ENCODE peak calls at places on chromosomes 16 and 17, in ten cellular contexts. R is GDM1; F is smooth muscle cell of the brain vasculature; L is kidney tubule cell; C is upper lobe of right lung; G is NCI-H1694; U is LoVo; B is prostate gland; A is stromal cell of bone marrow; M is stimulated activated CD8-positive, alpha-beta memory T cell treated with anti-CD3 and anti-CD28 coated beads, Interleukin-4, amount 100 ng/mL, for 4 hours. O is an unnamed sample.

GRCh38 chr17:17151962-17152361 is 54.2 kb downstream of the PLD6 start:
- DNase-seq in R (no peak), F (peak), L (peak), C (peak), G (peak), U (no peak), B (peak), A (peak), M (no peak), O (peak)

GRCh38 chr16:1687427-1688316 is 9.6 kb downstream of the JPT2 start:
- DNase-seq in R (no peak), F (no peak), L (peak), C (no peak), G (no peak), U (no peak), B (no peak), A (no peak), M (no peak), O (no peak)

GRCh38 chr16:24568392-24568791 is 29.0 kb downstream of the RBBP6 start:
- DNase-seq in R (no peak), F (no peak), L (no peak), C (no peak), G (no peak), U (no peak), B (no peak), A (peak), M (no peak), O (no peak)

GRCh38 chr16:81707411-81708321 is 71.4 kb upstream of the PLCG2 start:
- DNase-seq in R (no peak), F (no peak), L (peak), C (peak), G (peak), U (peak), B (no peak), A (peak), M (no peak), O (peak)

GRCh38 chr17:40886090-40886489 is 1.0 kb upstream of the KRT20 start:
- DNase-seq in R (no peak), F (no peak), L (peak), C (no peak), G (no peak), U (peak), B (no peak), A (no peak), M (no peak), O (no peak)

GRCh38 chr17:40604327-40605080 is 39.2 kb upstream of the CCR7 start:
- DNase-seq in R (no peak), F (no peak), L (no peak), C (no peak), G (no peak), U (no peak), B (no peak), A (no peak), M (no peak), O (no peak)

GRCh38 chr16:51592535-51592934 is 441.5 kb upstream of the SALL1 start:
- DNase-seq in R (no peak), F (no peak), L (peak), C (no peak), G (no peak), U (no peak), B (no peak), A (no peak), M (no peak), O (no peak)

GRCh38 chr16:72848759-72849664 is 198.9 kb downstream of the ZFHX3 start:
- DNase-seq in R (no peak), F (peak), L (peak), C (peak), G (peak), U (peak), B (peak), A (peak), M (no peak), O (peak)

GRCh38 chr16:11689031-11689840 is 21.0 kb downstream of the SNN start:
- DNase-seq in R (no peak), F (no peak), L (no peak), C (no peak), G (no peak), U (no peak), B (no peak), A (no peak), M (no peak), O (no peak)

GRCh38 chr16:81469183-81469677 is 24.6 kb downstream of the CMIP start:
- DNase-seq in R (no peak), F (no peak), L (no peak), C (no peak), G (no peak), U (no peak), B (no peak), A (no peak), M (no peak), O (no peak)

GRCh38 chr17:29664743-29665479 is 42.2 kb upstream of the CORO6 start:
- DNase-seq in R (no peak), F (no peak), L (no peak), C (no peak), G (no peak), U (peak), B (no peak), A (peak), M (no peak), O (no peak)

GRCh38 chr17:28078443-28079229 is 36.2 kb downstream of the NLK start:
- DNase-seq in R (no peak), F (no peak), L (no peak), C (no peak), G (no peak), U (no peak), B (no peak), A (no peak), M (no peak), O (no peak)

GRCh38 chr17:40608061-40608581 is 39.5 kb downstream of the SMARCE1 start:
- DNase-seq in R (no peak), F (no peak), L (no peak), C (no peak), G (no peak), U (no peak), B (no peak), A (no peak), M (no peak), O (no peak)

GRCh38 chr17:5194346-5194745 is 2.7 kb upstream of the ZNF594 start:
- DNase-seq in R (no peak), F (no peak), L (no peak), C (no peak), G (no peak), U (no peak), B (no peak), A (no peak), M (no peak), O (no peak)

GRCh38 chr17:43814026-43814425 is 18.9 kb downstream of the MPP3 start:
- DNase-seq in R (no peak), F (no peak), L (no peak), C (no peak), G (no peak), U (no peak), B (no peak), A (no peak), M (no peak), O (no peak)

GRCh38 chr17:75208161-75208560 is 2.7 kb downstream of the NUP85 start:
- DNase-seq in R (no peak), F (no peak), L (no peak), C (no peak), G (no peak), U (no peak), B (no peak), A (no peak), M (no peak), O (no peak)

GRCh38 chr17:48997827-48998556 is 807 bp downstream of the IGF2BP1 start:
- DNase-seq in R (no peak), F (no peak), L (no peak), C (no peak), G (no peak), U (no peak), B (no peak), A (no peak), M (no peak), O (no peak)

GRCh38 chr17:77493238-77493812 is 352.6 kb downstream of the SEC14L1 start:
- DNase-seq in R (no peak), F (no peak), L (no peak), C (no peak), G (no peak), U (no peak), B (no peak), A (no peak), M (no peak), O (peak)

GRCh38 chr17:15963670-15964110 is 18.8 kb downstream of the ADORA2B start:
- DNase-seq in R (no peak), F (no peak), L (peak), C (no peak), G (no peak), U (peak), B (no peak), A (no peak), M (no peak), O (no peak)

GRCh38 chr17:17419621-17420020 is 57.2 kb upstream of the MED9 start:
- DNase-seq in R (no peak), F (no peak), L (no peak), C (peak), G (no peak), U (no peak), B (no peak), A (no peak), M (no peak), O (peak)

GRCh38 chr16:50273382-50273690 is 7.0 kb downstream of the ADCY7 start:
- DNase-seq in R (no peak), F (no peak), L (no peak), C (no peak), G (no peak), U (no peak), B (no peak), A (no peak), M (no peak), O (no peak)

GRCh38 chr17:73770115-73770848 is 126.0 kb upstream of the SDK2 start:
- DNase-seq in R (no peak), F (peak), L (peak), C (peak), G (peak), U (peak), B (peak), A (peak), M (no peak), O (peak)

GRCh38 chr16:1323296-1324239 is 9.9 kb upstream of the BAIAP3 start:
- DNase-seq in R (no peak), F (no peak), L (no peak), C (no peak), G (no peak), U (no peak), B (peak), A (no peak), M (no peak), O (no peak)

GRCh38 chr17:27276653-27277156 is 17.2 kb upstream of the WSB1 start:
- DNase-seq in R (no peak), F (no peak), L (no peak), C (no peak), G (no peak), U (no peak), B (no peak), A (no peak), M (no peak), O (no peak)

GRCh38 chr17:66841328-66841727 is 6.4 kb downstream of the CACNG5 start:
- DNase-seq in R (no peak), F (no peak), L (no peak), C (no peak), G (no peak), U (no peak), B (no peak), A (no peak), M (no peak), O (no peak)

GRCh38 chr17:68534714-68535113 is 22.5 kb downstream of the PRKAR1A start:
- DNase-seq in R (no peak), F (no peak), L (no peak), C (no peak), G (no peak), U (no peak), B (no peak), A (peak), M (no peak), O (no peak)

O was measured in left ventricle myocardium inferior.